ENCODE peak calls at places on chromosomes 3 and 15, in five cellular contexts. L, Z, U, S and X are unnamed samples.

GRCh38 chr3:61357902-61358301 is 106.7 kb upstream of the FHIT start:
- DNase-seq in U (no peak), Z (no peak), L (no peak), S (no peak), X (no peak)

GRCh38 chr3:173920386-173920785 is 522.8 kb downstream of the NLGN1 start:
- DNase-seq in L (no peak), U (no peak), Z (no peak), S (no peak), X (no peak)

GRCh38 chr3:194871143-194871863 is 185.6 kb downstream of the FAM43A start:
- DNase-seq in Z (peak), L (no peak), S (peak), U (peak), X (no peak)

GRCh38 chr3:159911011-159911663 is 77.5 kb upstream of the IL12A start:
- DNase-seq in L (no peak), U (no peak), Z (no peak), S (no peak), X (no peak)

GRCh38 chr3:46845860-46846623 is 17.2 kb downstream of the MYL3 start:
- DNase-seq in S (peak), U (peak), Z (peak), L (peak), X (no peak)

GRCh38 chr3:29144807-29145206 is 136.1 kb upstream of the RBMS3 start:
- DNase-seq in U (peak), Z (peak), L (no peak), S (no peak), X (no peak)

GRCh38 chr15:60134609-60135008 is 130.5 kb downstream of the FOXB1 start:
- DNase-seq in U (no peak), S (peak), L (no peak), Z (no peak), X (no peak)

GRCh38 chr3:160478338-160478737 is 28.8 kb upstream of the TRIM59 start:
- DNase-seq in Z (no peak), U (peak), S (no peak), L (no peak), X (no peak)

GRCh38 chr3:195425849-195426248 is 17.0 kb downstream of the ACAP2 start:
- DNase-seq in L (no peak), U (no peak), S (no peak), Z (no peak), X (no peak)

GRCh38 chr15:74873756-74874424 is 725 bp upstream of the SCAMP2 start:
- DNase-seq in Z (peak), L (no peak), S (no peak), U (no peak), X (no peak)

GRCh38 chr15:61266916-61267315 is 37.8 kb upstream of the RORA start:
- DNase-seq in Z (no peak), S (no peak), L (no peak), U (no peak), X (no peak)

GRCh38 chr3:158739078-158739477 is 6.8 kb upstream of the RARRES1 start:
- DNase-seq in U (no peak), L (no peak), S (no peak), Z (no peak), X (no peak)

GRCh38 chr3:69458798-69459197 is 72.9 kb upstream of the FRMD4B start:
- DNase-seq in Z (no peak), U (no peak), L (no peak), S (no peak), X (no peak)

GRCh38 chr15:80639168-80639555 is 55.9 kb upstream of the ABHD17C start:
- DNase-seq in L (no peak), Z (no peak), U (no peak), S (no peak), X (no peak)

GRCh38 chr15:73650387-73651126 is 17.4 kb upstream of the NPTN start:
- DNase-seq in L (no peak), U (no peak), Z (no peak), S (no peak), X (no peak)

GRCh38 chr15:69468241-69469121 is 15.9 kb downstream of the RPLP1 start:
- DNase-seq in U (peak), Z (peak), S (no peak), L (peak), X (peak)

GRCh38 chr3:162770556-162770955 is 1273.9 kb downstream of the OTOL1 start:
- DNase-seq in U (no peak), Z (no peak), L (no peak), S (no peak), X (no peak)

GRCh38 chr3:13006216-13006990 is 66.8 kb downstream of the IQSEC1 start:
- DNase-seq in S (no peak), Z (no peak), L (no peak), U (no peak), X (no peak)

GRCh38 chr3:31567036-31567435 is 34.3 kb downstream of the STT3B start:
- DNase-seq in L (no peak), Z (no peak), S (peak), U (no peak), X (no peak)

GRCh38 chr3:156303316-156303715 is 182.9 kb downstream of the KCNAB1 start:
- DNase-seq in U (no peak), Z (no peak), S (no peak), L (no peak), X (no peak)

GRCh38 chr15:47726399-47726823 is 9.1 kb downstream of the SEMA6D start:
- DNase-seq in S (no peak), L (no peak), U (no peak), Z (no peak), X (no peak)

GRCh38 chr3:195542261-195542660 is 864 bp downstream of the PPP1R2 start:
- DNase-seq in S (no peak), L (no peak), Z (no peak), U (peak), X (no peak)

GRCh38 chr3:188299713-188300112 is 145.8 kb downstream of the LPP start:
- DNase-seq in U (no peak), S (no peak), L (peak), Z (no peak), X (no peak)

GRCh38 chr3:10173926-10174435 is 9.3 kb downstream of the IRAK2 start:
- DNase-seq in Z (peak), U (peak), S (peak), L (no peak), X (no peak)

GRCh38 chr3:14792691-14793121 is 26.1 kb upstream of the FGD5 start:
- DNase-seq in L (no peak), S (no peak), U (no peak), Z (no peak), X (no peak)

GRCh38 chr15:74343127-74343796 is 24.2 kb downstream of the CYP11A1 start:
- DNase-seq in L (no peak), U (no peak), Z (no peak), S (no peak), X (no peak)

GRCh38 chr3:73447118-73447517 is 177.6 kb downstream of the PDZRN3 start:
- DNase-seq in L (no peak), Z (no peak), U (no peak), S (no peak), X (no peak)

GRCh38 chr3:48919215-48920138 is 835 bp downstream of the ARIH2 start:
- DNase-seq in L (no peak), U (peak), S (peak), Z (peak), X (no peak)

GRCh38 chr3:71309342-71309741 is 274.2 kb downstream of the FOXP1 start:
- DNase-seq in L (no peak), Z (no peak), S (no peak), U (no peak), X (no peak)

GRCh38 chr15:66842710-66843441 is 140.8 kb downstream of the SMAD6 start:
- DNase-seq in U (peak), Z (peak), L (no peak), S (peak), X (no peak)

GRCh38 chr3:67489816-67490215 is 164.6 kb downstream of the SUCLG2 start:
- DNase-seq in U (peak), Z (no peak), L (no peak), S (no peak), X (no peak)

GRCh38 chr3:9673082-9673481 is 23.8 kb downstream of the MTMR14 start:
- DNase-seq in L (no peak), S (no peak), U (no peak), Z (no peak), X (no peak)

GRCh38 chr3:126472277-126473006 is 3.2 kb downstream of the ZXDC start:
- DNase-seq in U (peak), Z (peak), L (no peak), S (peak), X (peak)

GRCh38 chr3:178810173-178810572 is 261.4 kb downstream of the ZMAT3 start:
- DNase-seq in U (no peak), Z (no peak), S (no peak), L (no peak), X (no peak)

GRCh38 chr3:31461441-31461840 is 71.3 kb upstream of the STT3B start:
- DNase-seq in U (no peak), Z (no peak), L (no peak), S (no peak), X (no peak)

GRCh38 chr3:11019116-11019515 is 26.6 kb downstream of the SLC6A1 start:
- DNase-seq in Z (no peak), S (no peak), U (no peak), L (no peak), X (no peak)

GRCh38 chr3:142218703-142219102 is 6.7 kb downstream of the GK5 start:
- DNase-seq in U (peak), S (no peak), L (no peak), Z (no peak), X (no peak)

GRCh38 chr15:86555114-86555513 is 475.4 kb downstream of the AGBL1 start:
- DNase-seq in Z (no peak), U (no peak), S (no peak), L (no peak), X (no peak)

GRCh38 chr3:105700575-105700974 is 168.2 kb downstream of the CBLB start:
- DNase-seq in Z (no peak), L (no peak), S (no peak), U (no peak), X (no peak)